ENCODE peak calls at places on chromosomes 2 and 18, in four cellular contexts. T is endothelial cell, W is uterus, A is PC-9. Z is an unnamed sample.
A peak's percentile ranks its signal among the peaks of the same experiment; 100 is the strongest.

GRCh38 chr2:220682616-220683015 is 889.5 kb downstream of the EPHA4 start:
- DNase-seq in T (no peak), W (no peak), A (peak; percentile 79), Z (no peak)

GRCh38 chr18:22956226-22956625 is 23.1 kb downstream of the RBBP8 start:
- DNase-seq in T (no peak), W (no peak), A (no peak), Z (no peak)

GRCh38 chr2:43144265-43144664 is 82.1 kb downstream of the ZFP36L2 start:
- DNase-seq in T (no peak), W (no peak), A (peak; percentile 69), Z (no peak)

GRCh38 chr2:233404227-233404626 is 49.9 kb downstream of the DGKD start:
- DNase-seq in T (peak; percentile 48), W (no peak), A (peak; percentile 62), Z (no peak)

GRCh38 chr18:32111706-32112105 is 20.0 kb downstream of the RNF138 start:
- DNase-seq in T (no peak), W (no peak), A (no peak), Z (no peak)

GRCh38 chr2:66443977-66444855 is 9.3 kb downstream of the MEIS1 start:
- DNase-seq in T (no peak), W (peak; percentile 49), A (no peak), Z (no peak)

GRCh38 chr2:176092270-176093144 is at the start of gene HOXD13:
- DNase-seq in T (no peak), W (no peak), A (no peak), Z (no peak)

GRCh38 chr2:173802518-173802917 is 162.7 kb downstream of the SP3 start:
- DNase-seq in T (no peak), W (no peak), A (no peak), Z (no peak)

GRCh38 chr2:171147081-171147480 is 13.6 kb downstream of the TLK1 start:
- DNase-seq in T (no peak), W (no peak), A (no peak), Z (no peak)

GRCh38 chr2:201638331-201638730 is 5.0 kb downstream of the TMEM237 start:
- DNase-seq in T (no peak), W (no peak), A (no peak), Z (no peak)

GRCh38 chr18:10051877-10052631 is 138.2 kb downstream of the VAPA start:
- DNase-seq in T (no peak), W (peak; percentile 97), A (no peak), Z (peak; percentile 80)

GRCh38 chr2:88258208-88258607 is 88.1 kb downstream of the THNSL2 start:
- DNase-seq in T (no peak), W (no peak), A (no peak), Z (no peak)

GRCh38 chr2:1582891-1583341 is 161.4 kb downstream of the PXDN start:
- DNase-seq in T (no peak), W (no peak), A (no peak), Z (no peak)

GRCh38 chr2:17793803-17794349 is 22.4 kb upstream of the MSGN1 start:
- DNase-seq in T (no peak), W (no peak), A (no peak), Z (no peak)

GRCh38 chr18:54392621-54393023 is 34.9 kb downstream of the C18orf54 start:
- DNase-seq in T (no peak), W (no peak), A (peak; percentile 56), Z (peak; percentile 25)

GRCh38 chr2:9741110-9741509 is 102.2 kb upstream of the TAF1B start:
- DNase-seq in T (no peak), W (no peak), A (no peak), Z (no peak)

GRCh38 chr2:218046234-218046633 is 22.8 kb upstream of the RUFY4 start:
- DNase-seq in T (no peak), W (no peak), A (no peak), Z (no peak)

GRCh38 chr2:229297284-229297683 is 26.2 kb upstream of the PID1 start:
- DNase-seq in T (no peak), W (no peak), A (no peak), Z (no peak)

GRCh38 chr2:17540813-17541513 is 467 bp downstream of the VSNL1 start:
- DNase-seq in T (no peak), W (no peak), A (no peak), Z (no peak)

GRCh38 chr2:105806994-105807393 is 62.3 kb downstream of the NCK2 start:
- DNase-seq in T (no peak), W (no peak), A (no peak), Z (no peak)

GRCh38 chr18:59740131-59740530 is 42.9 kb upstream of the CCBE1 start:
- DNase-seq in T (no peak), W (no peak), A (no peak), Z (no peak)

GRCh38 chr2:6073260-6074141 is 381.3 kb downstream of the SOX11 start:
- DNase-seq in T (no peak), W (no peak), A (no peak), Z (no peak)

GRCh38 chr18:22311301-22311700 is 106.4 kb downstream of the CTAGE1 start:
- DNase-seq in T (no peak), W (no peak), A (no peak), Z (no peak)

GRCh38 chr2:210445116-210445707 is 31.3 kb downstream of the LANCL1 start:
- DNase-seq in T (no peak), W (no peak), A (no peak), Z (no peak)
- TF ChIP-seq CTCF in T (peak; percentile 92), W (peak; percentile 33), A (peak; percentile 77), Z (peak; percentile 63)

DNA sequence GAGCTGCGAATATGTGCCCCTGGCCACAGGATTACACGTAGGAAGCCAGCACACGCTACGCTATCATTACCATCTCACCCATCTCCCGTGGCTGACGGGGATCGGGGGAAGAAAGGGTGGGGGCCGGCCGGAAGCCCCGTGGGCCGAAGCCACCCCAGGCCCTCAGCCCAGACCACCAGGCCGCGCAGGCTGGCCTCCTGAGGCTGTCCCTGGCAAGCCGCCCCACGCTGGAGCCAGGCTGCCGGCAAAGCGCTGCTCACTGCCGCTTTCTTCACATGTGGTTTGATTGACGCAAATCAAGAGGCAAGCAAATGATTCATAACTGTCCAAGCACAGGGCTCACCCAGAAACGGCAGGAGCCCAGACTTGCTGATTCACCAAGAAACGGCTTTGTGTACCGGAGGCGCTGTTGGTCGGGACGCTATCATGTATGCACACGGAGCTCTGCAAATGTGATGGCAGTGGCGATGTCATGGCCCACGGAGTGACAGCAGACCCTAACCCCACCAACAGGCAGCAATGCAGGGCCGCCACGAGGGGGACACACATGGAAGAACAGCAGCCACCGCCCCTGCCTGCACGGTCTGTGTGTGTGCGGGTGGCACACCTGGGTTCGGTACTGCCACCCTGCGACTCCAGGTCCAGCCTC is 125.7 kb downstream of the HDAC4 start:
- DNase-seq in T (no peak), W (peak; percentile 65), A (peak; percentile 97), Z (peak; percentile 94)
- TF ChIP-seq CTCF in T (no peak), W (no peak), A (no peak), Z (peak; percentile 13)

GRCh38 chr2:184114439-184114838 is 483.9 kb upstream of the ZNF804A start:
- DNase-seq in T (no peak), W (no peak), A (no peak), Z (no peak)

GRCh38 chr2:184113691-184114403 is 484.5 kb upstream of the ZNF804A start:
- DNase-seq in T (no peak), W (no peak), A (no peak), Z (no peak)
- TF ChIP-seq CTCF in T (no peak), W (no peak), A (no peak), Z (no peak)

DNA sequence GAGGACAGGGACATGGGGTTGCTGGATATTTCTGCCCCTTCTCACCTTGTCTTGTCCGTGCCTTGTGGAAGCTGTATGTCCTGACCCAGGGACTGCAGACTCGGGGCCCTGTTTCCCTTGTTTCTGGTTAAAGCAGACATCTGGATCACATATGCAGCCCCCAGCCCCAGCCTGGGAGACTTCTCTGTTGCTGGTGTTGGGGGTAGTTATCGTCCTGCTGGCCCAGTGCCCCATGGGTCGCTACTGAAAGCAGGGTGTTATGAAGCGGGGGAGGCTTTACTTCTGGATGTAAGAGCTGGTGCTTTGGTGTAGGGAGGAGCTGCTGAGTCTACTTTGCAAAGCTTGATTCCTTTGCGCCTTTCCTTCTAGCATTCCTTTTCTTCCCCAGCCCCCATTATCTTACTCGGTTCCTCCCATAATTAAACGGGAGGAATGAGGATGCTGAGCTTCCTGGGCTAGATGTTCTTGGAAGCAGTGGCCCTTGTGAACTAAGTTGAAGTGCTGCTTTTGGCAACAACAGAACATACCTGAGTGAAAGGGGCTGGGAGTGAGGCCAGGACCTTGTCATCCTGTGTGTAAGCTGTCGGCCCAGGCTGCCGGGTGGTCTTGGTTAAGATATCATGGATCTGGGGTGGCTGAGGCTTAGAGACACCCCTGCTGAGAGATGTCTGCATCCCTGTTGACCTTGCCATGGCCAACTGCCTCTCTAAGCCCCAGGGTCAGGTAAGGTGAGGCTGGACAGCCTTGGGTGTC is 3.4 kb downstream of the TET3 start:
- DNase-seq in T (no peak), W (no peak), A (no peak), Z (no peak)
- TF ChIP-seq CTCF in T (no peak), W (no peak), A (no peak), Z (no peak)

DNA sequence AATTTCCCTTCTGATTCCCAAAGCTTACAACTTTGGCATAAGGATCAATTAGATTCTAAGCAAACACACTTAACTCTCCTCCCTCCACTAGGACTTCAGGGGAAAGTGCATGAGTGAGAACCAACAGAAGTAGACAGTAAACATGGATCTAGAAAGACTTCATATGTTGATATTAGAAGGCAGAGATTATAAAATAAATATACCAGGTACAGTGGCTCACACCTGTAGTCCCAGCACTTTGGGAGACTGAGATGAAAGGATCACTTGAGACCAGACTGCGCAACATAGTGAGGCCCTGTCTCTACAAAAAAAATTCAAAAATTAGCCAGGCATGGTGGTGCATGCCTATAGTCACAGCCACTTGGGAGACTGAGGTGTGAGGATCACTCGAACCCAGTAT is 15.9 kb downstream of the NBEAL1 start:
- DNase-seq in T (no peak), W (no peak), A (no peak), Z (no peak)
- TF ChIP-seq CTCF in T (no peak), W (no peak), A (no peak), Z (no peak)

GRCh38 chr2:136801628-136802027 is 36.3 kb downstream of the THSD7B start:
- DNase-seq in T (no peak), W (no peak), A (no peak), Z (no peak)

GRCh38 chr2:136796339-136796738 is 31.0 kb downstream of the THSD7B start:
- DNase-seq in T (no peak), W (no peak), A (no peak), Z (no peak)
- TF ChIP-seq CTCF in T (peak; percentile 40), W (no peak), A (no peak), Z (no peak)

Z was measured in AG09319.